ENCODE peak calls at places on chromosomes 7 and 10, in seven cellular contexts. G, D, Q, L, Y, Z and F are unnamed samples.

GRCh38 chr7:90625051-90625450 is 28.9 kb downstream of the CDK14 start:
- DNase-seq in Q (no peak), G (peak; percentile 49), Y (no peak), L (no peak), D (no peak), Z (no peak), F (no peak)

GRCh38 chr10:2278391-2278790 is 541.1 kb upstream of the ADARB2 start:
- DNase-seq in D (no peak), Y (no peak), G (no peak), Z (no peak), Q (no peak), L (no peak), F (no peak)

GRCh38 chr7:150503581-150503980 is 11.1 kb upstream of the GIMAP7 start:
- DNase-seq in G (no peak), Q (no peak), Y (no peak), Z (no peak), L (no peak), D (no peak), F (no peak)

GRCh38 chr7:98399903-98400537 is 870 bp downstream of the BAIAP2L1 start:
- DNase-seq in Q (peak; percentile 7), D (peak; percentile 52), Z (peak; percentile 8), Y (no peak), G (peak; percentile 29), L (no peak), F (no peak)

GRCh38 chr7:108134486-108134885 is 4.3 kb upstream of the LAMB4 start:
- DNase-seq in Q (no peak), D (no peak), L (no peak), G (no peak), Z (no peak), Y (no peak), F (no peak)

GRCh38 chr10:110137142-110137545 is 70.3 kb upstream of the MXI1 start:
- DNase-seq in L (peak; percentile 72), Q (peak; percentile 37), Z (no peak), D (peak; percentile 80), Y (no peak), G (peak; percentile 66), F (peak; percentile 76)

GRCh38 chr10:110912374-110912773 is 6.6 kb downstream of the BBIP1 start:
- DNase-seq in G (no peak), D (no peak), Y (no peak), Q (no peak), Z (no peak), L (no peak), F (no peak)

GRCh38 chr10:78712147-78712546 is 356.6 kb upstream of the ZMIZ1 start:
- DNase-seq in D (peak; percentile 47), Z (no peak), Q (no peak), G (peak; percentile 16), L (no peak), Y (no peak), F (no peak)

GRCh38 chr10:51214207-51214896 is 140.1 kb downstream of the PRKG1 start:
- DNase-seq in Q (no peak), L (no peak), G (peak; percentile 0), Z (no peak), Y (no peak), D (no peak), F (no peak)

GRCh38 chr10:16689227-16689626 is 128.0 kb downstream of the RSU1 start:
- DNase-seq in D (no peak), G (no peak), L (no peak), Q (no peak), Y (no peak), Z (no peak), F (no peak)

GRCh38 chr7:109873296-109873695 is 1217.6 kb upstream of the LRRN3 start:
- DNase-seq in D (no peak), G (no peak), Q (no peak), L (no peak), Y (no peak), Z (no peak), F (no peak)

GRCh38 chr10:117360016-117360415 is 15.2 kb downstream of the PDZD8 start:
- DNase-seq in Y (no peak), Z (no peak), D (no peak), Q (no peak), L (no peak), G (no peak), F (no peak)

GRCh38 chr10:43042503-43043341 is 34.1 kb upstream of the RET start:
- DNase-seq in Q (no peak), Y (no peak), L (no peak), G (no peak), Z (peak; percentile 1), D (no peak), F (no peak)

GRCh38 chr7:94588090-94588489 is 67.8 kb downstream of the SGCE start:
- DNase-seq in Y (no peak), D (no peak), Z (no peak), L (no peak), G (no peak), Q (no peak), F (no peak)

GRCh38 chr10:50415292-50415691 is 164.0 kb upstream of the ASAH2 start:
- DNase-seq in D (no peak), Y (no peak), L (no peak), G (no peak), Q (no peak), Z (no peak), F (no peak)

GRCh38 chr7:99035723-99036530 is 108.0 kb downstream of the SMURF1 start:
- DNase-seq in Y (no peak), G (no peak), Z (no peak), Q (no peak), L (no peak), D (no peak), F (no peak)

GRCh38 chr7:18086165-18087030 is 58.8 kb upstream of the PRPS1L1 start:
- DNase-seq in Z (peak; percentile 17), L (no peak), Y (no peak), D (peak; percentile 54), Q (peak; percentile 13), G (peak; percentile 56), F (no peak)

GRCh38 chr10:35781643-35782035 is 139.5 kb upstream of the FZD8 start:
- DNase-seq in G (peak; percentile 62), Q (no peak), L (no peak), Z (peak; percentile 41), Y (no peak), D (no peak), F (peak; percentile 30)

GRCh38 chr10:92200564-92200963 is 90.3 kb downstream of the CPEB3 start:
- DNase-seq in D (no peak), Y (no peak), Q (no peak), G (peak; percentile 41), Z (no peak), L (no peak), F (no peak)

GRCh38 chr10:109647627-109648026 is 275.7 kb downstream of the XPNPEP1 start:
- DNase-seq in G (peak; percentile 34), Z (no peak), L (no peak), D (no peak), Y (no peak), Q (no peak), F (no peak)

GRCh38 chr10:130914377-130914776 is 397.1 kb downstream of the TCERG1L start:
- DNase-seq in Q (no peak), L (no peak), D (no peak), G (no peak), Y (no peak), Z (no peak), F (no peak)

GRCh38 chr7:27066148-27066547 is 29.7 kb downstream of the HOXA1 start:
- DNase-seq in L (no peak), D (peak; percentile 60), Y (no peak), G (no peak), Q (no peak), Z (no peak), F (no peak)

GRCh38 chr7:137331378-137331777 is 12.2 kb downstream of the PTN start:
- DNase-seq in Q (no peak), Y (no peak), L (no peak), Z (no peak), G (no peak), D (no peak), F (no peak)

GRCh38 chr7:91632948-91633519 is 247.5 kb downstream of the MTERF1 start:
- DNase-seq in Z (no peak), L (no peak), Y (no peak), G (peak; percentile 58), D (no peak), Q (no peak), F (no peak)

GRCh38 chr10:63722537-63722936 is 201.3 kb downstream of the REEP3 start:
- DNase-seq in D (peak; percentile 41), L (no peak), Q (no peak), Z (peak; percentile 18), G (no peak), Y (no peak), F (no peak)

GRCh38 chr7:45701701-45702460 is 127.7 kb downstream of the ADCY1 start:
- DNase-seq in Y (no peak), L (no peak), G (no peak), D (no peak), Q (no peak), Z (no peak), F (no peak)

GRCh38 chr10:32232378-32232777 is 114.6 kb downstream of the EPC1 start:
- DNase-seq in Q (no peak), Z (no peak), D (no peak), Y (no peak), G (no peak), L (no peak), F (no peak)

GRCh38 chr7:101547916-101548599 is 81.0 kb downstream of the MYL10 start:
- DNase-seq in L (no peak), Z (no peak), G (no peak), Y (no peak), D (no peak), Q (no peak), F (no peak)

GRCh38 chr10:76303682-76304316 is 872.4 kb downstream of the LRMDA start:
- DNase-seq in Q (peak; percentile 85), G (peak; percentile 87), Y (no peak), D (peak; percentile 82), Z (peak; percentile 70), L (peak; percentile 49), F (peak; percentile 81)

GRCh38 chr7:881441-882234 is 5.3 kb downstream of the GET4 start:
- DNase-seq in Q (no peak), Z (no peak), L (no peak), G (no peak), Y (no peak), D (no peak), F (no peak)

GRCh38 chr10:79184141-79184625 is 115.4 kb downstream of the ZMIZ1 start:
- DNase-seq in Q (peak; percentile 79), Y (no peak), Z (no peak), G (peak; percentile 29), D (peak; percentile 95), L (peak; percentile 40), F (peak; percentile 77)

GRCh38 chr10:6583447-6583846 is 3.4 kb upstream of the PRKCQ start:
- DNase-seq in Z (peak; percentile 12), L (no peak), D (no peak), G (no peak), Y (peak; percentile 71), Q (no peak), F (no peak)

GRCh38 chr7:45052011-45052410 is 36.8 kb downstream of the NACAD start:
- DNase-seq in L (no peak), Z (no peak), Q (no peak), Y (no peak), G (no peak), D (no peak), F (no peak)

GRCh38 chr7:142508251-142508650 is 241.0 kb upstream of the PRSS1 start:
- DNase-seq in G (no peak), Z (no peak), Q (no peak), D (peak; percentile 28), L (no peak), Y (no peak), F (no peak)

GRCh38 chr7:44057849-44058758 is 7.3 kb downstream of the PGAM2 start:
- DNase-seq in L (no peak), G (no peak), D (no peak), Q (no peak), Y (no peak), Z (no peak), F (no peak)

GRCh38 chr10:62561151-62561550 is 187.0 kb downstream of the ZNF365 start:
- DNase-seq in Q (no peak), Y (no peak), G (no peak), Z (no peak), D (no peak), L (no peak), F (no peak)

GRCh38 chr7:17772581-17773288 is 167.6 kb downstream of the SNX13 start:
- DNase-seq in D (peak; percentile 46), Q (no peak), Z (no peak), L (no peak), G (peak; percentile 50), Y (no peak), F (peak; percentile 5)

GRCh38 chr10:100043344-100043743 is 33.6 kb upstream of the DNMBP start:
- DNase-seq in Q (no peak), Y (no peak), L (peak; percentile 14), Z (no peak), G (no peak), D (peak; percentile 50), F (no peak)